ENCODE peak calls at places on chromosomes 2 and 18, in four cellular contexts. L is HCT116, U is upper lobe of right lung, J is IMR-90. O is an unnamed sample.

GRCh38 chr2:98769784-98770183 is 38.9 kb upstream of the MGAT4A start:
- DNase-seq in L (no peak), J (no peak), U (no peak), O (no peak)

GRCh38 chr2:69618362-69618761 is 25.2 kb downstream of the AAK1 start:
- DNase-seq in J (no peak), U (no peak), L (no peak), O (no peak)

GRCh38 chr2:105739408-105739807 is 5.3 kb upstream of the NCK2 start:
- DNase-seq in U (no peak), J (no peak), L (no peak), O (no peak)

GRCh38 chr2:150097891-150098595 is 389.4 kb downstream of the RND3 start:
- DNase-seq in J (peak; percentile 59), U (no peak), L (no peak), O (no peak)

GRCh38 chr2:238920601-238921001 is 72.7 kb downstream of the TWIST2 start:
- DNase-seq in L (no peak), U (no peak), J (no peak), O (no peak)

GRCh38 chr2:168816369-168816768 is 13.9 kb downstream of the NOSTRIN start:
- DNase-seq in L (no peak), J (peak; percentile 87), U (no peak), O (peak; percentile 68)

GRCh38 chr2:25585189-25585588 is 88.2 kb downstream of the DTNB start:
- DNase-seq in J (no peak), U (no peak), L (no peak), O (no peak)

GRCh38 chr2:77831068-77831467 is 308.9 kb upstream of the LRRTM4 start:
- DNase-seq in L (no peak), J (no peak), U (no peak), O (no peak)

GRCh38 chr2:98191880-98192279 is 104.9 kb downstream of the VWA3B start:
- DNase-seq in J (no peak), L (no peak), U (no peak), O (no peak)

GRCh38 chr2:69623236-69623635 is 20.3 kb downstream of the AAK1 start:
- DNase-seq in L (no peak), U (no peak), J (no peak), O (no peak)

GRCh38 chr2:215365184-215365658 is 53.4 kb downstream of the ATIC start:
- DNase-seq in J (peak; percentile 16), U (no peak), L (no peak), O (peak; percentile 4)

GRCh38 chr2:66432801-66433694 is 1.9 kb upstream of the MEIS1 start:
- DNase-seq in U (peak; percentile 80), J (peak; percentile 98), L (no peak), O (peak; percentile 97)
- H3K4me3 ChIP-seq in U (peak overlapping the region; percentile 67), J (peak overlapping the region; percentile 99), L (no peak overlapping the region), O (peak overlapping the region; percentile 79)

DNA sequence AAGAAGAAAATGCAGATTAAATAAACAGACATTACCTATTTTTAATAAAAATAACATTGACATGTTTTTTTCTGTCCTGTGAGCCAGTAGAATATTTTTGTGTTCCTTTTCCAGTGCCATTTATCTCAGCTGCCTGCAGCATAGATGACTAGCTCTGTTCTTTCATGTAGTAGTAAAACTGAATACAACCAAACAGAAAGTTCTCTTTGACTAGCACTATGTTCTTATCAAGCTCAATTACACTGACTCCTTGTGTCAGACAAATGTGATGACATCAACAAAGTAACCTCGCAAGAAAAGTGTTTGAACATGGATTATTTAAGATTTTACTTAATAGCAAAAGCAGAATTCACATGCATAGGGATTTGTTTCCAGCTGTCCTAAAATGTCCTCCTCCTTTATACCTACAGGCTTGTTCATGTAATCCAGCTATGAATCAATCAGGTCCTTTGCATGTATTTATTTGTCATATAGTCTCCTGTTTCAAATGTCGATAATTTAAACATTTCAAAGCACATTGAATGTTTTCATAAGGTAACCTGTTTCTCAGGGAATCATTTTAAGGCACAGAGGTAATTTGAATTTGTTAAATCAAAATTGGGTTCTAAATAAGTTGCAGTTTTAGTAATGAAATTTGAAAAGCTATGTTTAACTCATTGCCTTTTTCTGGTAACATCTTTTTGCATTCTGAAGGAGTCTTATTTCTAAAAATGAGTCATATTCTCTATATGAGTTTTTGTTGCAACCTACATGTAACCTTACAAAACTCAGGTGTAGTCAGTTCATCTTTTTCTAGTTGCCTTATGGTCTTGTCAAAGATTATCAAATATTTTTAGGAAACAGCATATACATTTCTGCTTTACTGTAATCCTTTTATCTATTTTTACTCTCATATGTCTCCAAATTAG is 215.3 kb upstream of the GULP1 start:
- DNase-seq in U (no peak), L (no peak), J (peak; percentile 1), O (no peak)
- TF ChIP-seq CTCF in U (no peak), L (no peak), J (no peak), O (no peak)

DNA sequence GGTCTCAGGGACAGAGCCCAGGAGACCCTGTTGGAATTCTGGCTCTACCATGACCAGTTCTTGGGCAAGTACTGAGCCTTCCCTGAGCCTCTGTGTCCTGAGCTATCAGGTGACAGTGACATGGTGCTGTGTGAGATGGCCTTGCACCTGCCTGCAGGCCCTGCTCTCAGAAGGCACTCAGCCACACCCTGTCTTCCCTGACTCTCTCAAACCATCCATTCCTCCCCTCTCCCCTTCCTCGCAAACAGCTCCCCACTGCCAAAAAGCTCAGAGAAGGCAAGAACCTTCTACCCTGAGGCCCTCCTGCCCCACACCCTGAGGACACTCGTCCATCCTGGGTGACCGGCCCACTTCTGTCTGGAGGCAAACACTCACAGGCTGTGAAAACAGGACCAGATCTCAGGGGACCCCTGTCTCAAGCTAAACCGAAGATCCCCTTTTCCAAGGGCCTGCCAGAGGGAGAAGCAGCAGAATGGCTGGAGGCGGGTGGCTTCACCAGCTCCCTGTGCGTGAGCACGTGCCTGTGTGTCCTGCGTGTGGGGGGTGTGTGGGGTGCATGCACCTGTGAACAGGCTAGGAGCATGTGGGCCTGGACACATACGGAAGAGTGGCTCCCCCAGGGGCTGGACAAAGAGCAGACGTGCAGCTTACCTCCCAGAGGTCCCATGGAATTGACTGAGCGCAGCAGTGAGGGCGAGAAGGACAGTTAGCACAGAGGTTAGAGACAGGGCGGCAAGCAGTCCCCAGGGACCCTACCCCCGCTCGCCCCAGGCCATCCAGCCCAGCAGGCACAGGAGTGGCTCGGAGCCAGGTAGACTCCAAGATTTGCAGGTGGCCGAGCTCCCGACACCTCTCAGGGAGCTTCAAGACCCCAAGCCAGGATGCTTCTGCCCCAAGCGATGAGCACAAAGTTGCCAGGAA is 53.9 kb downstream of the BIN1 start:
- DNase-seq in J (no peak), U (no peak), L (no peak), O (no peak)
- H3K4me3 ChIP-seq in J (no peak overlapping the region), U (no peak overlapping the region), L (no peak overlapping the region), O (no peak overlapping the region)

DNA sequence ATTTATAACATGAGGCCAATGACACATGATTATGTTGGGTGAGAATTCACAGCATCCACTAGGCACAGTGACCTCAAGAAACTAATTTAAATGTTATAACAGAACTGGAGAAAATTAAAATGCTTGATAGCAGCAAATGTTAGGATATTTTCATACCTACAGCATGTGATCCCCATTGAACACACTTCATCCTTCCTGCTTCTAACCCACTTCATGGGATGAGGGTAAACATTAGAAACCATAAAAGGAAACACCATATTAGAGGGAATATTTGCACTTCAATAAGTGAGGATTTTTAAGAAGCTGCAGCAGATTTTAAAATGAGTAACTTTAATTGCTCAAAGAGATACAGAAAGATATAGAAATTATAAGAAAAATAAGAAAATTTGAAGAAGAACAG is 117.1 kb downstream of the FSHR start:
- DNase-seq in U (no peak), L (no peak), J (no peak), O (no peak)
- TF ChIP-seq CTCF in U (no peak), L (no peak), J (no peak), O (no peak)

DNA sequence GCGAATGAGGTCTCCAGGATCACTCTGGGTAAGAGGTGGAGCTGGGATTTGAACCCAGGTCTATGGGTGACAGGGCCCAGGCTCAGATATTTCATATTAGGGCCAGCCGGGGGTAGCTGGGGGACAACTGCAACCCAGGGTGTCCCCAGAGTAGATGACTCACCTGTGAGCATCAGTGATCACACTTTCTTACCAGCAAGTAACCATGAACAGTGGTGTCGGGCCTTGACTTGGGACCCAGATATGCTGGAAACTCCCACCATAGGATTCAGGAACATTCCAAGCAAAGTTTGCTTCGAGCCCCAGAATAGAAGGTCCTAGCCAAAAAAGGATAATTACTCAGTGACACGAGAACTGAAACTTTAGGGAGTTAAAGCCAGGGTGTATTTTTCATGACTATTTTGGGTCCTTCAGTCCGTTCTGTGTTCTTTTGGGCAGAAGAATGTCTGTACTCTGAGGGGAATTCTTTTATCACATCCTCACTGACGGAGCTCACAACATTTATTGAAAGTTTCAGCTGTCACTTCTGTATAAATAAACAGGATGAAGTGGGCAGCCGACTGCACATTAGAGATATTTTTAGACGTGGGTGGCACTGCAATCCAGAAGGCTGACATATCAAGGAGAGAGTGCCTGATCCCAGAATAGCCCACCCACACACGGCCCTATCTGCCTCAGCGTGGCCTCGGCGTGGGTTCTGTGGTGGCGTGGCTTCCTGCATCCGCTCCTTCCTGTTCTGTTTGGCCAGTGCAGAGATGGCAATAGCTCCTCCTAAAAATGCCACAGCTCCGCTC is 45.6 kb downstream of the RAMP1 start:
- DNase-seq in J (peak; percentile 91), L (no peak), U (peak; percentile 82), O (peak; percentile 81)
- H3K4me3 ChIP-seq in J (no peak overlapping the region), L (no peak overlapping the region), U (no peak overlapping the region), O (peak overlapping the region; percentile 15)

DNA sequence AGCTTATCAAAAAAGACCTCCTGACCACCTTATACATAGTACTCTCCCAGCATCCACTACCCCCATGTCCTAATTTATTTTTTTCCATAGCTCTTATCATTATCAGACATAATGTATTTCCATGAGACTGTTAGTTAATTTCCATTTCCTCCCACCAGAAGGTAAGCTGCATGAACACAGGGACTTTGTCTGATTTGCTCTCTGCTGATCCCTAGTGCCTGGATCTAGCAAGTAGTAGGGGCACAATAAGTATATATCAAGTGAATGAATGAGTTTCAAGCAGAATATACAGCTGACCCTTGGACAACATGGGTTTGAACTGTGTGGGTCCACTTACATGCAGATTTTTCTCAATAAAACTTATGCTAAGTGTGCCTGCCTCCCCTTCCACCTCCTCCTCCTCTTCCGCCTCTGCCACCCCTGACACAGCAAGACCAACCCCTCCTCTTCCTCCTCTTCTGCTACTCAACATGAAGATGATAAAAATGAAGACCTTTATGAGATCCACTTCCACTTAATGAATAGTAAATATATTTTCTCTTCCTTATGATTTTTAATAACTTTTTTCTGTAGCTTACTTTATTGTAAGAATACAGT is 53.8 kb downstream of the CTAGE1 start:
- DNase-seq in U (no peak), L (no peak), J (peak; percentile 29), O (no peak)
- TF ChIP-seq CTCF in U (peak; percentile 39), L (no peak), J (peak; percentile 30), O (no peak)

GRCh38 chr2:231396058-231396821 is 730 bp downstream of the B3GNT7 start:
- DNase-seq in L (no peak), J (no peak), U (no peak), O (no peak)
- H3K4me3 ChIP-seq in L (peak overlapping the region; percentile 52), J (no peak overlapping the region), U (peak overlapping the region; percentile 56), O (no peak overlapping the region)

GRCh38 chr2:59789523-59789922 is 763.9 kb downstream of the BCL11A start:
- DNase-seq in L (no peak), J (no peak), U (no peak), O (no peak)
- TF ChIP-seq CTCF in L (no peak), J (no peak), U (peak; percentile 11), O (no peak)

GRCh38 chr18:5890606-5891360 is 4.5 kb downstream of the TMEM200C start:
- DNase-seq in J (no peak), U (peak; percentile 79), L (no peak), O (no peak)
- H3K4me3 ChIP-seq in J (peak overlapping the region; percentile 30), U (peak overlapping the region; percentile 43), L (no peak overlapping the region), O (no peak overlapping the region)